ENCODE peak calls at places on chromosomes 4 and X, in four cellular contexts. C, K, R and W are unnamed samples.
A peak's percentile ranks its signal among the peaks of the same experiment; 100 is the strongest.

GRCh38 chr4:184553891-184554290 is 79.5 kb upstream of the IRF2 start:
- DNase-seq in C (no peak), K (no peak), R (no peak), W (no peak)

GRCh38 chrX:71111851-71112468 is 583 bp upstream of the IL2RG start:
- DNase-seq in R (no peak), C (no peak), K (no peak), W (no peak)

GRCh38 chr4:183241771-183242170 is 78.3 kb downstream of the CLDN22 start:
- DNase-seq in K (no peak), C (no peak), R (no peak), W (no peak)

GRCh38 chr4:13302876-13303275 is 181.3 kb downstream of the RAB28 start:
- DNase-seq in R (no peak), C (no peak), K (peak; percentile 17), W (no peak)

GRCh38 chr4:77012726-77013125 is 63.1 kb downstream of the CCNI start:
- DNase-seq in K (no peak), C (no peak), R (no peak), W (no peak)

GRCh38 chr4:124111922-124112321 is 600.6 kb downstream of the ANKRD50 start:
- DNase-seq in K (peak; percentile 75), C (peak; percentile 29), R (no peak), W (peak; percentile 2)

GRCh38 chr4:81473086-81473396 is 1.3 kb upstream of the RASGEF1B start:
- DNase-seq in C (no peak), R (no peak), K (no peak), W (no peak)

GRCh38 chrX:1212532-1212931 is at the start of gene CRLF2:
- DNase-seq in C (no peak), K (peak; percentile 62), R (no peak), W (no peak)

GRCh38 chr4:140250989-140251552 is 97.1 kb upstream of the MAML3 start:
- DNase-seq in K (no peak), R (no peak), C (no peak), W (no peak)

GRCh38 chrX:39162322-39162721 is 361.1 kb downstream of the MID1IP1 start:
- DNase-seq in C (no peak), R (no peak), K (no peak), W (peak; percentile 16)

GRCh38 chr4:41535911-41536361 is 2.0 kb upstream of the LIMCH1 start:
- DNase-seq in K (no peak), C (no peak), R (no peak), W (no peak)

GRCh38 chr4:1243451-1244080 is 5.4 kb downstream of the CTBP1 start:
- DNase-seq in R (peak; percentile 36), K (no peak), C (no peak), W (peak; percentile 49)

GRCh38 chr4:123116412-123116811 is 194.0 kb upstream of the NUDT6 start:
- DNase-seq in C (no peak), K (no peak), R (no peak), W (no peak)